ENCODE peak calls at places on chromosome 16, in nine cellular contexts. S is fibroblast of villous mesenchyme; Y is dermis microvascular lymphatic vessel endothelial cell; P is kidney glomerular epithelial cell; G is Daoy; O is skeletal muscle cell; K is HS-5; E is activated CD8-positive, alpha-beta T cell treated with anti-CD3 and anti-CD28 coated beads, Interleukin-2, amount 10 ng/mL, durations not matched to agents 7 days and 5 days; J is small intestine. C is an unnamed sample.

GRCh38 chr16:23229714-23230113 is 47.2 kb downstream of the SCNN1G start:
- DNase-seq in S (no peak), Y (no peak), P (no peak), G (peak), O (no peak), K (no peak), E (no peak), J (no peak), C (no peak)

GRCh38 chr16:17228048-17228707 is 242.6 kb downstream of the XYLT1 start:
- DNase-seq in S (no peak), Y (no peak), P (no peak), G (no peak), O (no peak), K (no peak), E (no peak), J (no peak), C (no peak)

GRCh38 chr16:25692307-25692706 is 548 bp downstream of the HS3ST4 start:
- DNase-seq in S (no peak), Y (no peak), P (no peak), G (no peak), O (no peak), K (no peak), E (no peak), J (no peak), C (no peak)

GRCh38 chr16:468072-468821 is 42.8 kb downstream of the RAB11FIP3 start:
- DNase-seq in S (no peak), Y (no peak), P (no peak), G (no peak), O (no peak), K (no peak), E (no peak), J (no peak), C (no peak)

GRCh38 chr16:77946834-77947233 is 75.5 kb upstream of the CLEC3A start:
- DNase-seq in S (peak), Y (no peak), P (no peak), G (peak), O (no peak), K (no peak), E (no peak), J (no peak), C (peak)

GRCh38 chr16:22764662-22765302 is 49.2 kb upstream of the HS3ST2 start:
- DNase-seq in S (no peak), Y (no peak), P (no peak), G (no peak), O (no peak), K (no peak), E (no peak), J (no peak), C (no peak)

GRCh38 chr16:15494231-15494630 is 59.8 kb downstream of the BMERB1 start:
- DNase-seq in S (peak), Y (no peak), P (peak), G (peak), O (peak), K (peak), E (no peak), J (no peak), C (no peak)

GRCh38 chr16:46745594-46745993 is 2.5 kb downstream of the MYLK3 start:
- DNase-seq in S (no peak), Y (no peak), P (no peak), G (no peak), O (no peak), K (no peak), E (no peak), J (no peak), C (no peak)

GRCh38 chr16:83068686-83069085 is 441.9 kb downstream of the CDH13 start:
- DNase-seq in S (peak), Y (peak), P (peak), G (peak), O (no peak), K (no peak), E (no peak), J (peak), C (peak)

GRCh38 chr16:88731699-88732098 is 25.4 kb downstream of the CTU2 start:
- DNase-seq in S (no peak), Y (no peak), P (no peak), G (no peak), O (no peak), K (no peak), E (no peak), J (no peak), C (no peak)

GRCh38 chr16:13426279-13426678 is 493.7 kb upstream of the ERCC4 start:
- DNase-seq in S (no peak), Y (no peak), P (no peak), G (no peak), O (no peak), K (no peak), E (no peak), J (no peak), C (no peak)

GRCh38 chr16:12902511-12903324 is 1.3 kb downstream of the SHISA9 start:
- DNase-seq in S (no peak), Y (no peak), P (no peak), G (peak), O (no peak), K (no peak), E (no peak), J (no peak), C (no peak)

GRCh38 chr16:69326172-69326873 is 4.1 kb downstream of the PDF start:
- DNase-seq in S (no peak), Y (peak), P (peak), G (no peak), O (no peak), K (no peak), E (no peak), J (peak), C (no peak)

GRCh38 chr16:83501481-83501880 is 306.3 kb upstream of the HSBP1 start:
- DNase-seq in S (no peak), Y (no peak), P (no peak), G (no peak), O (no peak), K (no peak), E (no peak), J (no peak), C (no peak)

GRCh38 chr16:88678224-88678979 is 7.9 kb downstream of the SNAI3 start:
- DNase-seq in S (no peak), Y (no peak), P (no peak), G (no peak), O (no peak), K (no peak), E (no peak), J (no peak), C (no peak)

GRCh38 chr16:55853114-55853513 is 20.2 kb upstream of the CES1 start:
- DNase-seq in S (no peak), Y (no peak), P (no peak), G (peak), O (no peak), K (peak), E (no peak), J (no peak), C (no peak)

GRCh38 chr16:48052731-48053130 is 103.1 kb downstream of the ABCC12 start:
- DNase-seq in S (no peak), Y (no peak), P (no peak), G (no peak), O (no peak), K (no peak), E (no peak), J (no peak), C (no peak)

GRCh38 chr16:58411736-58412614 is 19.7 kb downstream of the GINS3 start:
- DNase-seq in S (no peak), Y (no peak), P (no peak), G (peak), O (no peak), K (no peak), E (no peak), J (peak), C (no peak)

GRCh38 chr16:985646-986400 is 4.3 kb downstream of the SOX8 start:
- DNase-seq in S (no peak), Y (no peak), P (no peak), G (no peak), O (no peak), K (no peak), E (no peak), J (no peak), C (no peak)

GRCh38 chr16:31401436-31401835 is 8.3 kb downstream of the ITGAD start:
- DNase-seq in S (no peak), Y (no peak), P (no peak), G (no peak), O (no peak), K (no peak), E (no peak), J (no peak), C (no peak)

GRCh38 chr16:23324727-23325126 is 22.6 kb downstream of the SCNN1B start:
- DNase-seq in S (no peak), Y (peak), P (no peak), G (peak), O (no peak), K (no peak), E (no peak), J (peak), C (no peak)

GRCh38 chr16:69566437-69567030 is 768 bp downstream of the NFAT5 start:
- DNase-seq in S (peak), Y (peak), P (no peak), G (peak), O (peak), K (peak), E (peak), J (no peak), C (no peak)

GRCh38 chr16:84182680-84183571 is 3.9 kb downstream of the TAF1C start:
- DNase-seq in S (no peak), Y (no peak), P (no peak), G (no peak), O (no peak), K (no peak), E (no peak), J (no peak), C (no peak)

GRCh38 chr16:66091462-66091861 is 275.0 kb upstream of the CDH5 start:
- DNase-seq in S (peak), Y (no peak), P (no peak), G (no peak), O (no peak), K (no peak), E (no peak), J (no peak), C (no peak)

GRCh38 chr16:82995927-82996441 is 369.2 kb downstream of the CDH13 start:
- DNase-seq in S (peak), Y (peak), P (peak), G (peak), O (peak), K (peak), E (no peak), J (peak), C (peak)

GRCh38 chr16:1080801-1081733 is 8.5 kb downstream of the SSTR5 start:
- DNase-seq in S (no peak), Y (no peak), P (no peak), G (no peak), O (no peak), K (no peak), E (no peak), J (no peak), C (no peak)

GRCh38 chr16:24010440-24011089 is 174.8 kb downstream of the PRKCB start:
- DNase-seq in S (peak), Y (peak), P (peak), G (peak), O (peak), K (peak), E (peak), J (peak), C (peak)